ENCODE peak calls at places on chromosomes 11 and 22, in six cellular contexts. B, H, S, C, J and F are unnamed samples.

GRCh38 chr22:19911540-19912235 is 29.9 kb upstream of the COMT start:
- DNase-seq in H (no peak), C (no peak), S (no peak), B (no peak), J (no peak), F (no peak)

GRCh38 chr11:15113381-15113780 is 1.3 kb upstream of the INSC start:
- DNase-seq in C (no peak), H (no peak), B (no peak), J (no peak), S (no peak), F (no peak)

GRCh38 chr22:34696557-34696956 is 369.4 kb upstream of the ISX start:
- DNase-seq in C (no peak), J (no peak), H (no peak), S (no peak), B (no peak), F (no peak)

GRCh38 chr11:62048101-62048500 is 75.7 kb upstream of the INCENP start:
- DNase-seq in C (no peak), J (no peak), S (no peak), B (peak; percentile 30), H (no peak), F (no peak)

GRCh38 chr22:46049726-46050450 is 72.9 kb upstream of the WNT7B start:
- DNase-seq in B (no peak), H (no peak), J (no peak), S (peak; percentile 16), C (peak; percentile 44), F (no peak)

GRCh38 chr11:119094816-119095065 is 6.9 kb downstream of the DPAGT1 start:
- DNase-seq in J (peak; percentile 46), H (peak; percentile 85), S (peak; percentile 83), C (peak; percentile 92), B (peak; percentile 88), F (peak; percentile 77)

GRCh38 chr22:26589367-26589844 is 526 bp downstream of the TPST2 start:
- DNase-seq in C (peak; percentile 66), S (no peak), H (peak; percentile 40), B (no peak), J (no peak), F (no peak)

GRCh38 chr22:41963453-41964105 is 5.7 kb upstream of the SEPTIN3 start:
- DNase-seq in S (peak; percentile 79), B (peak; percentile 37), C (peak; percentile 67), J (no peak), H (no peak), F (no peak)

GRCh38 chr11:35796542-35796941 is 134.0 kb downstream of the TRIM44 start:
- DNase-seq in H (no peak), S (no peak), B (no peak), J (no peak), C (no peak), F (peak; percentile 40)

GRCh38 chr11:86548278-86548917 is 124.0 kb downstream of the ME3 start:
- DNase-seq in S (no peak), H (no peak), J (no peak), C (no peak), B (peak; percentile 56), F (peak; percentile 63)

GRCh38 chr11:11982975-11983374 is 25.5 kb downstream of the DKK3 start:
- DNase-seq in S (no peak), C (no peak), B (peak; percentile 61), H (no peak), J (no peak), F (no peak)

GRCh38 chr11:58316142-58316541 is 42.7 kb downstream of the OR5B17 start:
- DNase-seq in J (no peak), H (no peak), S (no peak), C (no peak), B (peak; percentile 5), F (peak; percentile 61)

GRCh38 chr11:2325719-2326118 is 23.9 kb downstream of the TSPAN32 start:
- DNase-seq in H (peak; percentile 64), B (peak; percentile 29), J (no peak), C (no peak), S (peak; percentile 88), F (peak; percentile 11)

GRCh38 chr11:10969387-10969786 is 111.5 kb upstream of the ZBED5 start:
- DNase-seq in S (no peak), J (no peak), C (no peak), B (no peak), H (no peak), F (no peak)

GRCh38 chr22:36897611-36898010 is 15.8 kb upstream of the CSF2RB start:
- DNase-seq in C (no peak), H (no peak), J (no peak), S (no peak), B (no peak), F (no peak)

GRCh38 chr22:19722915-19723164 is 499 bp upstream of the GP1BB start:
- DNase-seq in B (no peak), C (no peak), S (no peak), H (no peak), J (no peak), F (no peak)

GRCh38 chr22:39223091-39223710 is 21.6 kb downstream of the PDGFB start:
- DNase-seq in J (no peak), S (peak; percentile 66), H (no peak), B (no peak), C (peak; percentile 23), F (no peak)

GRCh38 chr22:37330200-37331033 is 48.1 kb downstream of the CYTH4 start:
- DNase-seq in S (no peak), J (no peak), H (no peak), C (no peak), B (peak; percentile 79), F (peak; percentile 88)

DNA sequence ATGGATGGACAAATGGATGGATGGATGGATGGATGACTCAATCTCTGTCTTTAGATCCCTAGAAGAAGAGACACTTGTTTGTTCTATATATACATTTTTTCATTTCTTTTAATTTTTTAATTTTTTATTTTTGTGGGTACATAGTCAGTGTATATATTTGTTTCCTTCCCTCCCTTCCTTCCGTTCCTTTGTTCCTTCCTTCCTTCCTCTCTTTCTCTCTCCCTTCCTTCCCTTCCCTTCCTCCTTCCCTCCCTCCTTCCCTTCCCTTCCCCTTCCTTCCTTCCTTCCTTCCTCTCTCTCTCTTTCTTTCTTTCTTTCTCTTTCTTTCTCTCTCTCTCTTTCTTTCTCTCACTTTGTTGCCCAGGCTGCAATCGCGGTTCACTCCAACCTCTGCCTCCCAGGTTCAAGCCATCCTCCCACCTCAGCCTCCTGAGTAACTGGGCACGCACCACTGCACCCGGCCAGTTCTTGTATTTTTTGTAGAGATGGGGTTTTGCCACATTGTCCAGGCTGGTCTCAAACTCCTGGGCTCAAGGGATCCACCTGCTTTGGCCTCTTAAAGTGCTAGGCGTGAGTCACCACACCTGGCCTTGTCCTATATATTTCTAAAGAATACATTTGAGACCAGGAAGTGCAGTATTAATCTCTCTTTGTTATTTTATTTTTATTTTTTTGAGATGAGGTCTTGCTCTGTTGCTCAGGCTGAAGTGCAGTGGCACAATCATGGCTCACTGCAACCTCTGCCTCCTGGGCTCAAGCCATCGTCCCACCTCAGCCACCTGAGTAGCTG is 42.5 kb upstream of the AQP11 start:
- DNase-seq in S (no peak), H (no peak), C (no peak), B (no peak), J (no peak), F (no peak)
- H3K27ac ChIP-seq in S (no peak overlapping the region), H (no peak overlapping the region), C (no peak overlapping the region), B (no peak overlapping the region), J (no peak overlapping the region), F (no peak overlapping the region)

DNA sequence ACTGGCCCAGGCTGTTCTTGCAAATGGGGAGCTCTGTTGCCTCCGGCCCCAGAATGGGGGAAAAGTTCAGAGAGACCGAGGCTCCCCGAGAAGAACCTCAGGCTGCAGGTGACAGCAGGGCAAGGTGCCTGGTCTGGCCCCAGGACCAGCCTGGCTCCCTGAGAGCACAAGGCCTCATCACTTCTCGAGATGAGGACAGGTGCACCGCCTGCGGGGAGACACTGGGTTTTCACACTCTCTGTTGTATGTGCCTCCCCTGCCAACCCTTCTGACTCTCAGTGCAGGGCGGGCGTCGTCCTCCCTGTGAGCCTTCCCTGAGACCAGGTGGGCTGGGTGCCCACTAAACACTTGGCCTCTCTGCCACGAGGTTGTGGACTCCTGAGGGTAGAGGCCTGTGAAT is 102.2 kb downstream of the BCR start:
- DNase-seq in J (no peak), C (no peak), S (no peak), H (no peak), B (no peak), F (no peak)
- H3K27ac ChIP-seq in J (no peak overlapping the region), C (peak overlapping the region; percentile 78), S (peak overlapping the region; percentile 95), H (no peak overlapping the region), B (no peak overlapping the region), F (peak overlapping the region; percentile 16)

GRCh38 chr11:69958308-69958707 is 119.8 kb upstream of the ANO1 start:
- DNase-seq in C (no peak), J (no peak), B (peak; percentile 58), S (no peak), H (no peak), F (peak; percentile 82)
- H3K27ac ChIP-seq in C (no peak overlapping the region), J (no peak overlapping the region), B (no peak overlapping the region), S (no peak overlapping the region), H (no peak overlapping the region), F (no peak overlapping the region)

GRCh38 chr11:76782526-76783293 is 446 bp upstream of the TSKU start:
- DNase-seq in B (peak; percentile 97), J (no peak), H (peak; percentile 88), C (peak; percentile 85), S (peak; percentile 78), F (peak; percentile 97)
- H3K27ac ChIP-seq in B (peak overlapping the region; percentile 51), J (no peak overlapping the region), H (peak overlapping the region; percentile 86), C (peak overlapping the region; percentile 87), S (peak overlapping the region; percentile 99), F (peak overlapping the region; percentile 89)

DNA sequence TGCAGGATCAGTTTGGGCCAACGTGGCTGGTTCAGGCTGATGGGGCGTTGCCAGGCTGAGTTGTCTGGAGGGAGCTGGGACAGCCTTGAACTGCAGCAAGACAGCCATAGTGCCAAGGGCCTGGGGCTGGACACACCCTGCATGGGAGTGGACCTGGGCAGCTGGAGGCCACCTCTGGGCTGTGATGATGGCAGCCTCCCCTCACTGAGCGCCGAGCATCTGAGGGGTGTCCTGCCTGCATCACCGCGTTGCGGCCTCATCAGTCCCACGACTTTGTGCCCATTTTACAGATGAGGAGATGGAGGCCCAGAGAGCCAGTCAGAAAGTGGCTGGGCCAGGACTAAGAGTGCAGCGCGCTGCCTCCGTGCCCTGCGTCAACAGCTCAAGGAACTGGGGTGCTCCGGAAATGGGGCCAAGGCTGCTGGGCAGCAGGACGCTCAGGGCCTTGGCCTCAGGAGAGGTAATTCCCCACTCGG is 590 bp upstream of the TSPO start:
- DNase-seq in H (no peak), S (no peak), J (no peak), C (no peak), B (no peak), F (no peak)
- H3K27ac ChIP-seq in H (peak overlapping the region; percentile 85), S (peak overlapping the region; percentile 93), J (peak overlapping the region; percentile 9), C (peak overlapping the region; percentile 92), B (no peak overlapping the region), F (no peak overlapping the region)

GRCh38 chr11:102468636-102469195 is 16.2 kb upstream of the TMEM123 start:
- DNase-seq in C (no peak), S (no peak), H (no peak), B (no peak), J (no peak), F (no peak)
- H3K27ac ChIP-seq in C (no peak overlapping the region), S (peak overlapping the region; percentile 1), H (no peak overlapping the region), B (peak overlapping the region; percentile 36), J (no peak overlapping the region), F (no peak overlapping the region)

DNA sequence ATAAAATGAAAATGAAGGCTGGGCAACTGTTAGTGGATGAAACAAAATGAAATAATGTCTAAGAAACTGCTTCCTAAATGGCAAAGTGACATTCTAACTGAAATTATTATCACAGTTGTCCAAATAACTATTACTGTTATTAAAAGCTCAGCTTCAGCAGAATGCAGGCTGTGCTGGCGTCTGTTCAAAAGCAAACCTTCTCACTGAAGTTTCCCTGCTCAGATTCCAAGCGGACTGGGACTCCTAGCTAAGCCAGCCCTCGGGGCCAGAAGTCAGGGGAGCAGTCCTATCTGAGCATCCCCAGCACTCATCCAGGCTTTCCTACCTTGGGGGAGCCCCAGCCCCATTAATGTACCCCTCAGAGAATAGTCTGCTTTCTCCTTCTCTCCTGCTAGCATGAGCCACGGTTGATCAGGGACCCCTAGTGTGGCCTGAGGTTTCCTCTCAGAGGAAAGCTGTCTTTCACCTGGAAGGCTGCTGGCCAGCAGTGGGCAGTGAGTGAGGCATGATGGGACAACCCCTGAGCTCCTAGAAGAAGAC is 1167.3 kb downstream of the TBC1D22A start:
- DNase-seq in B (no peak), C (no peak), J (no peak), S (no peak), H (no peak), F (no peak)
- H3K27ac ChIP-seq in B (no peak overlapping the region), C (no peak overlapping the region), J (no peak overlapping the region), S (no peak overlapping the region), H (no peak overlapping the region), F (no peak overlapping the region)